ENCODE peak calls at places on chromosomes 2 and 18, in six cellular contexts. J, G, E, R, X and I are unnamed samples.

GRCh38 chr18:59303006-59303405 is 15.4 kb downstream of the CPLX4 start:
- DNase-seq in J (no peak), G (no peak), E (no peak), R (no peak), X (no peak), I (no peak)

GRCh38 chr2:136032192-136032591 is 46.8 kb upstream of the DARS1 start:
- DNase-seq in J (no peak), G (no peak), E (no peak), R (no peak), X (no peak), I (no peak)

GRCh38 chr18:34707670-34708069 is 2.4 kb upstream of the DTNA start:
- DNase-seq in J (no peak), G (no peak), E (no peak), R (no peak), X (no peak), I (no peak)

GRCh38 chr2:218852911-218853667 is 6.5 kb upstream of the WNT6 start:
- DNase-seq in J (peak; percentile 38), G (peak; percentile 60), E (peak; percentile 11), R (peak; percentile 74), X (peak; percentile 67), I (peak; percentile 84)

GRCh38 chr2:95062716-95063400 is 37.4 kb downstream of the MAL start:
- DNase-seq in J (no peak), G (no peak), E (no peak), R (no peak), X (no peak), I (peak; percentile 19)

GRCh38 chr2:172434821-172435607 is 7.6 kb downstream of the ITGA6 start:
- DNase-seq in J (peak; percentile 11), G (no peak), E (no peak), R (peak; percentile 77), X (no peak), I (no peak)

GRCh38 chr2:67451086-67451832 is 54.1 kb downstream of the ETAA1 start:
- DNase-seq in J (no peak), G (no peak), E (no peak), R (no peak), X (no peak), I (no peak)

GRCh38 chr2:121627525-121628050 is 21.7 kb downstream of the CLASP1 start:
- DNase-seq in J (no peak), G (no peak), E (no peak), R (no peak), X (no peak), I (no peak)

GRCh38 chr2:50995610-50996009 is 36.3 kb downstream of the NRXN1 start:
- DNase-seq in J (no peak), G (no peak), E (no peak), R (no peak), X (no peak), I (no peak)

GRCh38 chr2:64090264-64090663 is 54.0 kb downstream of the PELI1 start:
- DNase-seq in J (no peak), G (no peak), E (no peak), R (no peak), X (no peak), I (no peak)

GRCh38 chr2:128660836-128661235 is 342.2 kb upstream of the HS6ST1 start:
- DNase-seq in J (no peak), G (no peak), E (no peak), R (peak; percentile 12), X (no peak), I (no peak)

GRCh38 chr2:134207589-134208209 is 46.2 kb upstream of the MGAT5 start:
- DNase-seq in J (peak; percentile 23), G (peak; percentile 17), E (no peak), R (peak; percentile 68), X (peak; percentile 48), I (peak; percentile 71)

GRCh38 chr2:225276207-225276606 is 123.3 kb upstream of the NYAP2 start:
- DNase-seq in J (no peak), G (no peak), E (no peak), R (no peak), X (no peak), I (no peak)

GRCh38 chr18:48580782-48581181 is 42.0 kb downstream of the CTIF start:
- DNase-seq in J (no peak), G (no peak), E (no peak), R (no peak), X (no peak), I (no peak)

GRCh38 chr2:240919161-240919781 is 13.1 kb downstream of the CROCC2 start:
- DNase-seq in J (no peak), G (peak; percentile 10), E (no peak), R (no peak), X (no peak), I (no peak)

GRCh38 chr2:226127682-226128081 is 671.9 kb downstream of the IRS1 start:
- DNase-seq in J (no peak), G (no peak), E (no peak), R (no peak), X (no peak), I (no peak)

GRCh38 chr18:12011199-12011961 is 30.1 kb downstream of the IMPA2 start:
- DNase-seq in J (no peak), G (no peak), E (no peak), R (no peak), X (no peak), I (no peak)

GRCh38 chr2:174003635-174004310 is 38.6 kb upstream of the SP3 start:
- DNase-seq in J (no peak), G (no peak), E (no peak), R (no peak), X (no peak), I (no peak)